ENCODE peak calls at places on chromosomes 1 and 21, in nine cellular contexts. D is RCC 7860, A is heart right ventricle, I is neural progenitor cell, W is iPS-NIHi11, V is fibroblast of villous mesenchyme, X is progenitor cell of endocrine pancreas, R is putamen, F is G401. H is an unnamed sample.
A peak's percentile ranks its signal among the peaks of the same experiment; 100 is the strongest.

GRCh38 chr1:209831615-209832014 is 3.8 kb downstream of the UTP25 start:
- DNase-seq in D (no peak), A (no peak), I (no peak), W (no peak), V (no peak), X (no peak), R (no peak), F (no peak), H (no peak)

GRCh38 chr21:46455575-46456385 is 2.9 kb upstream of the DIP2A start:
- DNase-seq in D (no peak), A (peak; percentile 39), I (no peak), W (no peak), V (no peak), X (no peak), R (peak; percentile 89), F (no peak), H (no peak)

GRCh38 chr21:42746240-42746592 is 92.8 kb downstream of the PDE9A start:
- DNase-seq in D (no peak), A (no peak), I (no peak), W (no peak), V (no peak), X (no peak), R (no peak), F (no peak), H (no peak)

GRCh38 chr1:97797403-97798183 is 123.2 kb downstream of the DPYD start:
- DNase-seq in D (no peak), A (peak; percentile 32), I (no peak), W (no peak), V (peak; percentile 26), X (no peak), R (no peak), F (no peak), H (no peak)

GRCh38 chr1:241356187-241356518 is 852 bp downstream of the RGS7 start:
- DNase-seq in D (no peak), A (no peak), I (peak; percentile 14), W (no peak), V (no peak), X (no peak), R (peak; percentile 37), F (no peak), H (no peak)

GRCh38 chr1:235935506-235936224 is 69.0 kb upstream of the LYST start:
- DNase-seq in D (no peak), A (no peak), I (no peak), W (no peak), V (no peak), X (no peak), R (no peak), F (no peak), H (no peak)

GRCh38 chr1:223199094-223199647 is 56.1 kb upstream of the TLR5 start:
- DNase-seq in D (no peak), A (no peak), I (peak; percentile 16), W (no peak), V (no peak), X (no peak), R (no peak), F (no peak), H (peak; percentile 27)

GRCh38 chr1:204728045-204728444 is 42.5 kb upstream of the LRRN2 start:
- DNase-seq in D (no peak), A (no peak), I (no peak), W (no peak), V (no peak), X (no peak), R (no peak), F (no peak), H (no peak)

GRCh38 chr1:214303106-214303505 is 22.1 kb downstream of the SMYD2 start:
- DNase-seq in D (no peak), A (no peak), I (no peak), W (no peak), V (no peak), X (no peak), R (no peak), F (no peak), H (no peak)

GRCh38 chr1:111739984-111740765 is 980 bp upstream of the INKA2 start:
- DNase-seq in D (no peak), A (peak; percentile 69), I (peak; percentile 96), W (peak; percentile 84), V (peak; percentile 74), X (peak; percentile 30), R (peak; percentile 58), F (peak; percentile 86), H (no peak)

GRCh38 chr21:15592271-15592860 is 137.4 kb upstream of the USP25 start:
- DNase-seq in D (peak; percentile 37), A (no peak), I (peak; percentile 25), W (peak; percentile 21), V (peak; percentile 53), X (no peak), R (peak; percentile 14), F (peak; percentile 62), H (no peak)

GRCh38 chr1:21247892-21248715 is 42.2 kb downstream of the ECE1 start:
- DNase-seq in D (no peak), A (no peak), I (no peak), W (no peak), V (no peak), X (no peak), R (no peak), F (no peak), H (no peak)

GRCh38 chr1:91622586-91622985 is 121.9 kb downstream of the CDC7 start:
- DNase-seq in D (no peak), A (peak; percentile 67), I (no peak), W (no peak), V (no peak), X (no peak), R (peak; percentile 68), F (peak; percentile 34), H (no peak)

GRCh38 chr1:43152866-43153265 is 19.2 kb downstream of the EBNA1BP2 start:
- DNase-seq in D (no peak), A (no peak), I (no peak), W (no peak), V (no peak), X (no peak), R (no peak), F (no peak), H (peak; percentile 7)

GRCh38 chr1:151189638-151190445 is at the start of gene VPS72:
- DNase-seq in D (peak; percentile 80), A (peak; percentile 88), I (peak; percentile 94), W (peak; percentile 92), V (peak; percentile 91), X (peak; percentile 60), R (peak; percentile 90), F (peak; percentile 94), H (peak; percentile 92)

GRCh38 chr1:235932090-235932510 is 65.4 kb upstream of the LYST start:
- DNase-seq in D (no peak), A (no peak), I (no peak), W (no peak), V (no peak), X (no peak), R (no peak), F (peak; percentile 37), H (peak; percentile 93)

GRCh38 chr1:97901017-97901658 is 19.7 kb downstream of the DPYD start:
- DNase-seq in D (no peak), A (no peak), I (no peak), W (no peak), V (peak; percentile 34), X (no peak), R (no peak), F (no peak), H (peak; percentile 34)

GRCh38 chr1:228875741-228876140 is 140.5 kb downstream of the RHOU start:
- DNase-seq in D (no peak), A (no peak), I (no peak), W (no peak), V (peak; percentile 38), X (no peak), R (no peak), F (no peak), H (no peak)

GRCh38 chr1:232684331-232685105 is 54.6 kb upstream of the SIPA1L2 start:
- DNase-seq in D (peak; percentile 42), A (no peak), I (no peak), W (no peak), V (no peak), X (no peak), R (no peak), F (no peak), H (no peak)

GRCh38 chr1:156282143-156282478 is 514 bp downstream of the SMG5 start:
- DNase-seq in D (no peak), A (no peak), I (no peak), W (no peak), V (no peak), X (no peak), R (no peak), F (peak; percentile 52), H (no peak)

GRCh38 chr1:22064751-22065402 is 12.4 kb downstream of the CDC42 start:
- DNase-seq in D (no peak), A (no peak), I (peak; percentile 21), W (no peak), V (no peak), X (no peak), R (no peak), F (no peak), H (no peak)